ENCODE peak calls at places on chromosomes 1 and 21, in five cellular contexts. X is iPS-NIHi11; C is coronary artery; O is stimulated activated CD8-positive, alpha-beta memory T cell treated with anti-CD3 and anti-CD28 coated beads, Interleukin-4, amount 100 ng/mL, for 24 hours; I is psoas muscle. B is an unnamed sample.

GRCh38 chr1:156495401-156496140 is 5.0 kb downstream of the MEF2D start:
- DNase-seq in X (no peak), C (no peak), O (no peak), I (peak; percentile 68), B (peak; percentile 32)

GRCh38 chr1:210598135-210598652 is 269.5 kb downstream of the HHAT start:
- DNase-seq in X (no peak), C (no peak), O (no peak), I (peak; percentile 69), B (peak; percentile 64)

GRCh38 chr1:236608930-236609726 is 4.8 kb upstream of the HEATR1 start:
- DNase-seq in X (peak; percentile 58), C (no peak), O (no peak), I (peak; percentile 44), B (peak; percentile 66)

GRCh38 chr21:44087426-44088400 is 19.5 kb upstream of the PWP2 start:
- DNase-seq in X (no peak), C (peak; percentile 55), O (no peak), I (no peak), B (no peak)

GRCh38 chr1:16167331-16168143 is 11.7 kb upstream of the EPHA2 start:
- DNase-seq in X (peak; percentile 91), C (no peak), O (peak; percentile 35), I (no peak), B (no peak)

GRCh38 chr1:215394084-215394991 is 172.8 kb upstream of the KCTD3 start:
- DNase-seq in X (no peak), C (no peak), O (no peak), I (peak; percentile 11), B (no peak)

GRCh38 chr1:21378705-21379494 is 61.0 kb upstream of the NBPF3 start:
- DNase-seq in X (no peak), C (no peak), O (no peak), I (no peak), B (no peak)

GRCh38 chr1:70504176-70504820 is 93.2 kb downstream of the CTH start:
- DNase-seq in X (no peak), C (no peak), O (no peak), I (no peak), B (no peak)

GRCh38 chr1:201598396-201598795 is 59.5 kb downstream of the NAV1 start:
- DNase-seq in X (no peak), C (no peak), O (no peak), I (no peak), B (no peak)

GRCh38 chr1:14103878-14104430 is 404.0 kb downstream of the PRDM2 start:
- DNase-seq in X (no peak), C (no peak), O (no peak), I (no peak), B (no peak)

GRCh38 chr1:35269190-35269988 is 880 bp downstream of the ZMYM4 start:
- DNase-seq in X (no peak), C (no peak), O (no peak), I (no peak), B (no peak)

GRCh38 chr1:155175927-155176371 is 2.3 kb downstream of the TRIM46 start:
- DNase-seq in X (no peak), C (peak; percentile 79), O (no peak), I (no peak), B (peak; percentile 60)

GRCh38 chr1:7232936-7233540 is 447.8 kb downstream of the CAMTA1 start:
- DNase-seq in X (no peak), C (no peak), O (no peak), I (no peak), B (no peak)

GRCh38 chr21:42666023-42666747 is 12.8 kb downstream of the PDE9A start:
- DNase-seq in X (peak; percentile 90), C (no peak), O (no peak), I (no peak), B (no peak)

GRCh38 chr1:25030674-25031589 is 100.9 kb upstream of the RUNX3 start:
- DNase-seq in X (no peak), C (no peak), O (peak; percentile 60), I (no peak), B (no peak)

GRCh38 chr1:145926706-145927072 is 595 bp downstream of the RBM8A start:
- DNase-seq in X (no peak), C (no peak), O (peak; percentile 25), I (no peak), B (no peak)